ENCODE peak calls at places on chromosomes 11 and 22, in seven cellular contexts. K is spleen, G is ovary, I is body of pancreas, C is suprapubic skin, O is heart left ventricle, Y is HCT116. Q is an unnamed sample.

GRCh38 chr11:118201966-118202365 is 22.8 kb downstream of the JAML start:
- DNase-seq in G (no peak), I (no peak), O (no peak), C (no peak), K (no peak), Y (no peak), Q (no peak)

GRCh38 chr11:114162719-114163123 is 103.2 kb downstream of the ZBTB16 start:
- DNase-seq in I (peak), Y (no peak), O (peak), G (peak), K (no peak), C (peak), Q (no peak)

GRCh38 chr22:19848298-19849224 is 6.1 kb downstream of the GNB1L start:
- DNase-seq in I (peak), G (no peak), O (no peak), K (no peak), C (no peak), Y (peak), Q (no peak)

GRCh38 chr11:111298466-111299110 is at the start of gene POU2AF3:
- DNase-seq in G (no peak), Y (no peak), K (peak), I (no peak), C (peak), O (peak), Q (no peak)

GRCh38 chr22:43789452-43789851 is 22.7 kb downstream of the EFCAB6 start:
- DNase-seq in I (peak), Y (no peak), K (no peak), C (peak), O (no peak), G (peak), Q (no peak)

GRCh38 chr11:16856022-16856471 is 117.6 kb downstream of the C11orf58 start:
- DNase-seq in C (no peak), Y (no peak), I (no peak), O (no peak), K (no peak), G (no peak), Q (no peak)

GRCh38 chr22:45429424-45429823 is 15.9 kb downstream of the RIBC2 start:
- DNase-seq in O (no peak), C (peak), Y (no peak), G (peak), K (peak), I (no peak), Q (no peak)

GRCh38 chr11:82229346-82229745 is 504.3 kb downstream of the FAM181B start:
- DNase-seq in G (no peak), I (no peak), Y (no peak), O (no peak), C (no peak), K (no peak), Q (peak)

GRCh38 chr22:30159561-30160353 is 79.5 kb downstream of the HORMAD2 start:
- DNase-seq in O (no peak), G (no peak), I (peak), K (no peak), C (no peak), Y (no peak), Q (no peak)

GRCh38 chr11:96342131-96342970 is 644 bp downstream of the MAML2 start:
- DNase-seq in C (no peak), I (no peak), K (no peak), O (no peak), Y (no peak), G (no peak), Q (no peak)

GRCh38 chr22:49015993-49016908 is 811.4 kb downstream of the BRD1 start:
- DNase-seq in K (no peak), O (peak), I (no peak), Y (no peak), C (no peak), G (peak), Q (no peak)

GRCh38 chr22:19661156-19661555 is 53.1 kb upstream of the SEPTIN5 start:
- DNase-seq in I (no peak), K (no peak), O (no peak), G (no peak), Y (no peak), C (no peak), Q (peak)

GRCh38 chr11:86484795-86485166 is 110.1 kb downstream of the CCDC81 start:
- DNase-seq in O (no peak), Y (no peak), G (no peak), K (no peak), C (no peak), I (no peak), Q (no peak)

GRCh38 chr11:121672630-121673487 is 220.1 kb upstream of the SORL1-AS1 start:
- DNase-seq in K (no peak), Y (no peak), I (no peak), G (peak), O (no peak), C (no peak), Q (no peak)

GRCh38 chr11:31761636-31762035 is 49.5 kb downstream of the PAX6 start:
- DNase-seq in C (no peak), Y (no peak), O (no peak), I (no peak), K (no peak), G (no peak), Q (no peak)

GRCh38 chr11:104286129-104286528 is 122.2 kb upstream of the PDGFD start:
- DNase-seq in O (no peak), K (no peak), C (no peak), G (no peak), Y (no peak), I (no peak), Q (no peak)

GRCh38 chr11:6746086-6746618 is 25.6 kb downstream of the OR2AG2 start:
- DNase-seq in Y (no peak), G (no peak), C (no peak), I (no peak), O (no peak), K (peak), Q (no peak)

GRCh38 chr22:25403752-25404471 is 160.6 kb upstream of the GRK3 start:
- DNase-seq in K (no peak), O (no peak), Y (no peak), G (peak), I (no peak), C (no peak), Q (peak)

DNA sequence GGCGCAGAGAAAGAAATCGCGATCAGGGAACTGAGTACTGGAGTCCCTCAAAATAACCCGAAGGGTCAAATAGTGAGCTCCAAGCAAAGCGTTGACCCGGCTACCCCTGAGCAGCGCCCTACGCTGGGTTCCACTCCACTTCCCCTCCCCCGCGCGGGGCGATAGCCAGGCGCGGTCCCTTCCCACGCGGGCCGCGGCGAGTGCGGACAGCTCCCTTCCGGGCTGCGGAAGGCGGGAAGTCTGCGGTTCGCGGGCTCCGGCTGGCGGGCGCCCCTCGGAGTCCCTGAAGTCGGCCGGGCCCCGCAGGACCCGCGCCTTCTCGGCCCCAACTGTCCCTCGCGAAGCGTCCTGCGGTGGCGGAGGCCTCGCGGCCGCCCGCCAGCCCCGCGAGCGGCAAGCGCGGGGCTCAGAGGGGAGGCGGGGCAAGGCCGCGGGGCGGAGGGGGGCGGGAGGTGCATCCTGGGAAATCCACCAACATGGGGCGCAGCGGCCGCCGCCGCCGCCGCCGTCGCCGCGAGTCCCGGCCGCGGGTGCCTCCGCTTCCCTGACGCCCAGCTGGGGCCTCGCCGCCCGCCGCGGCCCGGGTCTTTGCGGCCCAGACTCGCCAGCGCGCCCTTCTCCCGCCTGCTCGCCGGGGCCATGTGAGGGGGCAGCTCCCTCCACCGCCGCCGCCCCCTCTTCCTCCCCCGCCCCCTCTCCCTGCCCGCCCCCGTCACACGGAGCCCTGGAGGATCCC is at the start of gene QSER1:
- DNase-seq in K (peak), I (peak), Y (no peak), C (peak), G (peak), O (peak), Q (peak)
- TF ChIP-seq POLR2A in K (no peak), I (peak), Y (peak), C (peak), G (peak), O (no peak), Q (peak)

DNA sequence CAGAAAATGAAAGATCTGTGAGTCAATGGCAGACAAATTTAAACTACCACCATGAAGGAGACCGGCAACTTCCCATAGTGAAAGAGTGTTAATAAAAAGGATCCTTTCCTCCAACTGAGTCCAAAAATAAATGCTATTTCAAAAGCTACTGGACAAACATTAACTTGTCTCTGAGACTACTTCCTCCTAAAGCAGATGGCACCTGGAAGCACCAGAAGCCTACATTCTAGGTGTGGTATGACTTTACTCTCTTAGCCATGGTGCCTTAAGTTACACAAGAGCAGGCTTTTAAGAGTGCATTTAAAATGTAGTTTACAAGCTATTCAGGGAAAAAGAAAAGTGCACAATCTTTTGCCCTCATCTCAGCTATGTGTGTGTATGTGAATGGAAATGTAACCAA is 2.5 kb downstream of the ARHGAP32 start:
- DNase-seq in O (no peak), K (no peak), I (no peak), Y (no peak), C (no peak), G (no peak), Q (no peak)
- H3K4me3 ChIP-seq in O (no peak), K (no peak), I (no peak), Y (no peak), C (no peak), G (no peak), Q (no peak)

DNA sequence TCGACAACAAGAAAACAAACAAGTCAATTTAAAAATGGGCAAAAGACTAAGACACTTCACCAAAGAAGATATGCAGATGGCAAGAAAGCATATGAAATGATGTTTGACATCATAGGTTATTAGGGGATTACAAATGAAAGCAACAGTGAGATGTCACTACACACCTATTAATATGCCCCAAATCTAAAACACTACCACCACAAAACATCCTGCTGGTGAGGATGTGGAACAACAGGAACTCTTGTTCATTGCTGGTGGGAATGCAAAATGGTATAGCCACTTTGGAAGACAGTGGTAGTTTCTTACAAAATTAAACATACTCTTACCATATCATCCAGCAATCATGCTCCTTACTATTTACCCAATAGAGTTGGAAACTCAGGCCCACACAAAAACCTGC is 29.0 kb downstream of the PRRG4 start:
- DNase-seq in Y (no peak), I (no peak), K (no peak), C (no peak), G (no peak), O (no peak), Q (no peak)
- TF ChIP-seq CTCF in Y (peak), I (no peak), K (no peak), C (no peak), G (no peak), O (no peak), Q (no peak)

DNA sequence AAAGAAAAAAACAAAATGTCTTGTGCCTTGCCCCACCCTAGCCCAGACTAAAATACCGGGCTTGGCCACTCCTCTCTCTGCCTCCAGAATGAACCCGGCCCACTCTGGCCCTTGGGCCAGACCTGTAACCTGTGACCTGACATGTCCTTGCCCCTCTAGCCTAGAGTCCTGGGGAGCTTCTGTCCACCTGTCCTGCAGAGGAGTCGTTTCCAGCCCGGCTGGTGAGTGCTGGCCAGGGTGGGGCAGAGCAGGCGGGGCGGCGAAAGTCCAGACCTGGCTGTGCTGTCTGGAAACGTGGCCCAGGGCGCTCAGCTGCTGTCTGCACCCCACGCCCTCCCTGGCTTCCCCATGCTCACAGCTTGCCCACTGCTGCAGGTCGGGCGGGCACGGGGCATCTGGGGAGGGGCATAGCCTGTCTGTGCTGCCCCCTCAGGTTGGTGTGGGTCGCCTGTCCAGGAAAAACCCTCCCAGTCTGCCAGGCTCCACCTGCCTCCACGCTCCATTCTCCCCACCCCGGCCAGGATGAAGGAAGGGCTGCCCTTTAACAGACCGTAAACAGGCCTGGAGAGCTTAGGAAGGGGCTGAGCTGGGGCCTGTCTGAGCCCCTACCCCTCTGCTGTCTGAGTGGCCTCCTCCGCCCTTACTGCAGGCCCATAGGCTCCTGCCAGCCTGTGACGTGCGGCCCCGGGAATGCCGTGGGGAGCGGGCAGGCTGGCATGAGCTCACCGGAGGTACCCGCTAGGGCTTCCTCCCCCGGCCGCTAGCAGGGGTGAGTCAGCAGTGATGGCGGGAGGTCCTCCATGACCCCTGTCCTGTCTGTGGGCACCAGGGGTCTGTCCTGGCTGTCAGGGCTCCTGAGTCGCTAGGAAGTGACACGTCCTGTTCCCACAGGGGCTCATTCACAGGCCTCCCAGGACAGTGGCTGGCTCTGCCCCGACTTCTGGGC is 1.9 kb downstream of the CD151 start:
- DNase-seq in K (peak), G (peak), Y (peak), C (no peak), I (peak), O (peak), Q (no peak)
- TF ChIP-seq POLR2A in K (no peak), G (no peak), Y (no peak), C (no peak), I (peak), O (no peak), Q (no peak)

DNA sequence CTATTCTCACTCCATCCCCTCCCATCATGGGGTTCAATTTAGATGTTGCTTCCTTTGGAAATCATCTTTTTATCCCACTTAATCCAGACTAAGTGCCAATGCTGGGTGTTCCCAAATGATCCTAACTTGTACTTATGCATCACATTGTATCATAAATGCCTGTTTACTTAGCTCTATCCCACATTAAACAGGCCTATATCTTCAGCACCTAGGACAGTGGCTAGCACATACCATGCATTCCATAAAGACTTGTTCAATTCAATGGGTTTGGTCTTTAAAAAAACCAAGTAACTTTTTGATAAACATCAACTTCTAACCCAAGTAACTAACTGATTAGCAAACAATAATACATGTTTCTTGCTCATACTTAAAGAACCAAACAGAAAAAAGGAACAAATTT is 40.6 kb downstream of the RSF1 start:
- DNase-seq in C (no peak), K (no peak), Y (no peak), O (no peak), G (no peak), I (no peak), Q (peak)
- H3K4me3 ChIP-seq in C (no peak), K (no peak), Y (no peak), O (no peak), G (no peak), I (no peak), Q (no peak)

GRCh38 chr11:2888266-2888968 is 2.8 kb upstream of the CDKN1C start:
- DNase-seq in K (peak), Y (peak), C (peak), O (peak), G (peak), I (peak), Q (peak)
- TF ChIP-seq CTCF in K (peak), Y (peak), C (peak), O (peak), G (peak), I (peak), Q (peak)

GRCh38 chr11:128482512-128483191 is 104.7 kb downstream of the ETS1 start:
- DNase-seq in I (no peak), K (no peak), Y (no peak), G (no peak), C (no peak), O (no peak), Q (peak)
- TF ChIP-seq POLR2A in I (no peak), K (no peak), Y (no peak), G (no peak), C (no peak), O (no peak), Q (no peak)